ENCODE peak calls at places on chromosomes 16 and 17, in five cellular contexts. E, K, Y, N and Z are unnamed samples.

GRCh38 chr16:46887524-46887854 is 3.3 kb downstream of the GPT2 start:
- DNase-seq in E (no peak), K (no peak), Y (no peak), N (no peak), Z (no peak)

GRCh38 chr16:87713469-87714229 is 52.1 kb downstream of the KLHDC4 start:
- DNase-seq in E (no peak), K (no peak), Y (peak), N (no peak), Z (peak)

GRCh38 chr16:719815-720506 is 985 bp upstream of the ANTKMT start:
- DNase-seq in E (no peak), K (no peak), Y (no peak), N (no peak), Z (no peak)

GRCh38 chr17:43021739-43022512 is at the start of gene VAT1:
- DNase-seq in E (peak), K (peak), Y (peak), N (peak), Z (peak)

GRCh38 chr16:89489040-89489721 is 1.2 kb downstream of the ANKRD11 start:
- DNase-seq in E (no peak), K (peak), Y (peak), N (peak), Z (peak)

GRCh38 chr16:87121816-87122215 is 195.4 kb downstream of the C16orf95 start:
- DNase-seq in E (no peak), K (no peak), Y (no peak), N (no peak), Z (no peak)

GRCh38 chr16:17563340-17563739 is 92.6 kb upstream of the XYLT1 start:
- DNase-seq in E (no peak), K (no peak), Y (no peak), N (no peak), Z (no peak)

GRCh38 chr16:4272114-4272954 is 489 bp downstream of the TFAP4 start:
- DNase-seq in E (peak), K (no peak), Y (peak), N (peak), Z (peak)